ENCODE peak calls at places on chromosome 1, in four cellular contexts. Y, O, J and T are unnamed samples.

GRCh38 chr1:236808564-236809130 is 13.6 kb downstream of the MTR start:
- DNase-seq in Y (no peak), O (no peak), J (no peak), T (no peak)

GRCh38 chr1:72557446-72558049 is 275.2 kb upstream of the NEGR1 start:
- DNase-seq in Y (no peak), O (no peak), J (no peak), T (no peak)

GRCh38 chr1:93907718-93908117 is 1.5 kb downstream of the GCLM start:
- DNase-seq in Y (no peak), O (no peak), J (peak), T (no peak)

GRCh38 chr1:228210076-228210651 is 2.3 kb downstream of the OBSCN start:
- DNase-seq in Y (no peak), O (no peak), J (no peak), T (no peak)

GRCh38 chr1:8813016-8813763 is 4.2 kb downstream of the RERE start:
- DNase-seq in Y (no peak), O (no peak), J (no peak), T (no peak)

GRCh38 chr1:168972887-168973286 is 133.6 kb upstream of the ATP1B1 start:
- DNase-seq in Y (no peak), O (no peak), J (no peak), T (no peak)

GRCh38 chr1:198607714-198608113 is 31.1 kb upstream of the PTPRC start:
- DNase-seq in Y (no peak), O (no peak), J (no peak), T (no peak)

GRCh38 chr1:24743404-24744211 is 1.6 kb upstream of the CLIC4 start:
- DNase-seq in Y (no peak), O (no peak), J (no peak), T (no peak)

GRCh38 chr1:47224676-47225399 is 7.2 kb downstream of the TAL1 start:
- DNase-seq in Y (peak), O (no peak), J (peak), T (no peak)

GRCh38 chr1:91827094-91828006 is 58.6 kb downstream of the TGFBR3 start:
- DNase-seq in Y (no peak), O (no peak), J (no peak), T (no peak)

GRCh38 chr1:12600880-12601633 is 17.0 kb downstream of the DHRS3 start:
- DNase-seq in Y (peak), O (peak), J (peak), T (no peak)

GRCh38 chr1:151130837-151131586 is 15.4 kb downstream of the SEMA6C start:
- DNase-seq in Y (peak), O (peak), J (peak), T (peak)

GRCh38 chr1:219993554-219994433 is 52.5 kb downstream of the EPRS1 start:
- DNase-seq in Y (no peak), O (no peak), J (no peak), T (no peak)

GRCh38 chr1:16719571-16720402 is 20.5 kb upstream of the RNU1-4 start:
- DNase-seq in Y (peak), O (no peak), J (peak), T (no peak)

GRCh38 chr1:24294757-24295371 is 24.3 kb upstream of the GRHL3 start:
- DNase-seq in Y (no peak), O (no peak), J (no peak), T (no peak)

GRCh38 chr1:81364075-81364474 is 436.7 kb upstream of the ADGRL2 start:
- DNase-seq in Y (no peak), O (no peak), J (no peak), T (no peak)

GRCh38 chr1:198435044-198435443 is 105.4 kb downstream of the ATP6V1G3 start:
- DNase-seq in Y (no peak), O (no peak), J (no peak), T (no peak)

GRCh38 chr1:46790702-46791101 is 8.1 kb upstream of the CYP4B1 start:
- DNase-seq in Y (no peak), O (no peak), J (no peak), T (no peak)

GRCh38 chr1:202235856-202236837 is 42.5 kb downstream of the LGR6 start:
- DNase-seq in Y (peak), O (peak), J (peak), T (peak)
- TF ChIP-seq POLR2AphosphoS5 in Y (no peak), O (no peak), J (peak), T (no peak)

DNA sequence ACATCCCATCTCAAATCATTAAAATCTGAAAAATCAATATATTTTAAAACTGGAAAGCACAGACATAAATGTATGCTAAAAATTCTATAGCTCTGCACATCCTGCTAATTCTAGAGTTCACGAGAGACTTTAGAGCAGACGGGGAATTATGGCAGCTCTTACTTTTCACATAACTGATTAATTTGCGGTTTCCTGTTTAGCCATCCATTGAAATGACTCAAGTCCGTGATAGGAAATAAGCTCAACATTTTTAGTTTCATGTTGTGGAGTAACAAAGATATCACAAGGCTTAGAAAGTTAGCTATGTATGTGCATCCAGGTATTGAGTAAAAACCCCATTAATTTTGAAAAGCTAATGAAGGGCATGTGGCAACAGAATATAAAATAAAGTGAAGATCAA is 123.2 kb downstream of the SMYD2 start:
- DNase-seq in Y (no peak), O (no peak), J (no peak), T (no peak)
- TF ChIP-seq TAF1 in Y (no peak), O (no peak), J (no peak), T (no peak)

GRCh38 chr1:61323681-61324328 is 241.4 kb downstream of the NFIA start:
- DNase-seq in Y (no peak), O (no peak), J (no peak), T (no peak)
- TF ChIP-seq POLR2AphosphoS5 in Y (no peak), O (no peak), J (no peak), T (no peak)

DNA sequence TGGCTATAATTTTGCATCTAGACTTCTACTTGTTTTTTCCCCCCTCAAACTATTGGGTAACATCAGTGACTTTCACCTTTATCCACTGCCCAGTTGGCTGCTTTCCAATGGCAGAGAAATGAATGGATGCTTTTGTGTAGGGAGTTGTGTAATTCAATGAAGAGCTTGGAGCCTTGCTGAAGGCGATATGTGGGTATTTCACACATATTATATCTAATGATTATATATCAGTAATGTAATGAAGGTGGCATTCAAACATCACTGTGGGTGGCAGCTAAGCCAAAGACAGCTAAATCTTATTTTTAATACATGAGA is 81.2 kb downstream of the TGFB2 start:
- DNase-seq in Y (no peak), O (no peak), J (no peak), T (no peak)
- TF ChIP-seq TAF1 in Y (no peak), O (no peak), J (no peak), T (no peak)

DNA sequence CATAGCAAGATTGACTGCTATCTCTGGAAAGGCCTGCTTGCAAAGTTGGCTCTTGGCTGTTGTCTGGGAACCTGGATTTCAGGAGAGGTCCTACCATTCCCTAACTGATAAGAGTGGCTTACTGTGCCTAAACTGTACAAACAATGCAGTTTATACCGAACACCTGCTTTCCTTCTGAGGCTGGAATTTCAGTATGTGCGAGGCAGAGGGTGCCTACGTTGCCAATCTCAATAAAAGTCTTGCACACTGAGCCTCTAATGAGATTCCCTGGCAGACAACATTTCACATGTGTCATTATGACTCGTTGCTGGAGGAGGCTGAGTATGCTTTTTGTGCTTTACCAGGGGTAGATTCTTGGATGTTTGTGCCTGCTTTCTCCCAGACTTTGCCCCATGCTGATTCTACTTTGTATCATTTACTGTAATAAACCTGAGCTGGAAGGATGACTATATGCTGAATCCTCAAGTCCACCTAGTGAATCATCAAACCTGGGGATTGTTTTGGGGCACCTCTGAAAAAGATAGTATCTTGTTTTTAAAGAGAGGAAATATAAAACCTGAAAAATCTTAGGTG is 58.9 kb upstream of the GNG4 start:
- DNase-seq in Y (no peak), O (no peak), J (no peak), T (no peak)
- TF ChIP-seq POLR2AphosphoS5 in Y (no peak), O (no peak), J (no peak), T (no peak)